ENCODE peak calls at places on chromosomes 1 and 21, in six cellular contexts. One of them, this sample, is unnamed.

GRCh38 chr21:21029159-21029558 is 30.9 kb downstream of the NCAM2 start:
- DNase-seq in transverse colon: no peak
- DNase-seq in GM12892: no peak
- DNase-seq in stomach: no peak
- DNase-seq in prostate gland: no peak
- DNase-seq in Panc1: no peak
- DNase-seq in this sample: no peak

GRCh38 chr21:34034369-34035014 is 38.9 kb upstream of the MRPS6 start:
- DNase-seq in transverse colon: no peak
- DNase-seq in GM12892: no peak
- DNase-seq in stomach: no peak
- DNase-seq in prostate gland: no peak
- DNase-seq in Panc1: no peak
- DNase-seq in this sample: no peak

GRCh38 chr1:21921100-21921875 is 15.8 kb downstream of the HSPG2 start:
- DNase-seq in transverse colon: no peak
- DNase-seq in GM12892: no peak
- DNase-seq in stomach: peak; percentile 49
- DNase-seq in prostate gland: no peak
- DNase-seq in Panc1: no peak
- DNase-seq in this sample: no peak

GRCh38 chr1:84841971-84842370 is 51.0 kb downstream of the LPAR3 start:
- DNase-seq in transverse colon: no peak
- DNase-seq in GM12892: no peak
- DNase-seq in stomach: no peak
- DNase-seq in prostate gland: no peak
- DNase-seq in Panc1: no peak
- DNase-seq in this sample: no peak

GRCh38 chr1:92843046-92843423 is 11.2 kb downstream of the RPL5 start:
- DNase-seq in transverse colon: no peak
- DNase-seq in GM12892: no peak
- DNase-seq in stomach: no peak
- DNase-seq in prostate gland: no peak
- DNase-seq in Panc1: no peak
- DNase-seq in this sample: no peak

GRCh38 chr21:36325373-36326010 is 5.5 kb downstream of the MORC3 start:
- DNase-seq in transverse colon: no peak
- DNase-seq in GM12892: no peak
- DNase-seq in stomach: no peak
- DNase-seq in prostate gland: no peak
- DNase-seq in Panc1: no peak
- DNase-seq in this sample: no peak

GRCh38 chr1:88375977-88376376 is 308.1 kb upstream of the PKN2 start:
- DNase-seq in transverse colon: no peak
- DNase-seq in GM12892: no peak
- DNase-seq in stomach: no peak
- DNase-seq in prostate gland: no peak
- DNase-seq in Panc1: no peak
- DNase-seq in this sample: no peak

GRCh38 chr1:153768316-153769126 is 6.7 kb upstream of the SLC27A3 start:
- DNase-seq in transverse colon: peak; percentile 47
- DNase-seq in GM12892: no peak
- DNase-seq in stomach: peak; percentile 83
- DNase-seq in prostate gland: no peak
- DNase-seq in Panc1: no peak
- DNase-seq in this sample: no peak

GRCh38 chr1:240935921-240936320 is 324.0 kb upstream of the GREM2 start:
- DNase-seq in transverse colon: no peak
- DNase-seq in GM12892: no peak
- DNase-seq in stomach: no peak
- DNase-seq in prostate gland: no peak
- DNase-seq in Panc1: no peak
- DNase-seq in this sample: no peak

GRCh38 chr1:211879475-211879874 is 48.9 kb upstream of the LPGAT1 start:
- DNase-seq in transverse colon: no peak
- DNase-seq in GM12892: no peak
- DNase-seq in stomach: no peak
- DNase-seq in prostate gland: no peak
- DNase-seq in Panc1: no peak
- DNase-seq in this sample: no peak

GRCh38 chr1:173266845-173267244 is 59.7 kb upstream of the TNFSF4 start:
- DNase-seq in transverse colon: no peak
- DNase-seq in GM12892: no peak
- DNase-seq in stomach: no peak
- DNase-seq in prostate gland: no peak
- DNase-seq in Panc1: no peak
- DNase-seq in this sample: no peak

GRCh38 chr1:243402868-243403267 is 147.0 kb downstream of the SDCCAG8 start:
- DNase-seq in transverse colon: no peak
- DNase-seq in GM12892: no peak
- DNase-seq in stomach: no peak
- DNase-seq in prostate gland: no peak
- DNase-seq in Panc1: no peak
- DNase-seq in this sample: no peak

GRCh38 chr21:45874716-45875415 is 106.7 kb upstream of the COL6A1 start:
- DNase-seq in transverse colon: peak; percentile 57
- DNase-seq in GM12892: no peak
- DNase-seq in stomach: peak; percentile 50
- DNase-seq in prostate gland: no peak
- DNase-seq in Panc1: no peak
- DNase-seq in this sample: no peak

GRCh38 chr1:248593226-248593625 is 4.3 kb downstream of the OR2T10 start:
- DNase-seq in transverse colon: no peak
- DNase-seq in GM12892: no peak
- DNase-seq in stomach: no peak
- DNase-seq in prostate gland: no peak
- DNase-seq in Panc1: no peak
- DNase-seq in this sample: no peak

GRCh38 chr1:42773420-42773819 is 6.4 kb downstream of the C1orf50 start:
- DNase-seq in transverse colon: no peak
- DNase-seq in GM12892: no peak
- DNase-seq in stomach: no peak
- DNase-seq in prostate gland: no peak
- DNase-seq in Panc1: no peak
- DNase-seq in this sample: no peak

GRCh38 chr1:212607924-212608208 is 695 bp upstream of the ATF3 start:
- DNase-seq in transverse colon: no peak
- DNase-seq in GM12892: peak; percentile 32
- DNase-seq in stomach: no peak
- DNase-seq in prostate gland: no peak
- DNase-seq in Panc1: no peak
- DNase-seq in this sample: no peak

GRCh38 chr1:228867093-228867950 is 132.0 kb downstream of the RHOU start:
- DNase-seq in transverse colon: no peak
- DNase-seq in GM12892: no peak
- DNase-seq in stomach: peak; percentile 58
- DNase-seq in prostate gland: no peak
- DNase-seq in Panc1: no peak
- DNase-seq in this sample: no peak

GRCh38 chr1:95048332-95048731 is 24.4 kb downstream of the ALG14 start:
- DNase-seq in transverse colon: peak; percentile 21
- DNase-seq in GM12892: no peak
- DNase-seq in stomach: no peak
- DNase-seq in prostate gland: no peak
- DNase-seq in Panc1: no peak
- DNase-seq in this sample: no peak

GRCh38 chr21:44520326-44521300 is 19.4 kb downstream of the KRTAP10-1 start:
- DNase-seq in transverse colon: no peak
- DNase-seq in GM12892: no peak
- DNase-seq in stomach: no peak
- DNase-seq in prostate gland: no peak
- DNase-seq in Panc1: no peak
- DNase-seq in this sample: no peak
- TF ChIP-seq POLR2AphosphoS5 in transverse colon: no peak
- TF ChIP-seq POLR2AphosphoS5 in GM12892: no peak
- TF ChIP-seq POLR2AphosphoS5 in stomach: no peak
- TF ChIP-seq POLR2AphosphoS5 in prostate gland: no peak
- TF ChIP-seq POLR2AphosphoS5 in Panc1: no peak
- TF ChIP-seq POLR2AphosphoS5 in this sample: no peak

GRCh38 chr21:16420086-16420724 is 690.4 kb downstream of the USP25 start:
- DNase-seq in transverse colon: no peak
- DNase-seq in GM12892: no peak
- DNase-seq in stomach: peak; percentile 42
- DNase-seq in prostate gland: peak; percentile 67
- DNase-seq in Panc1: no peak
- DNase-seq in this sample: no peak
- TF ChIP-seq POLR2AphosphoS5 in transverse colon: no peak
- TF ChIP-seq POLR2AphosphoS5 in GM12892: no peak
- TF ChIP-seq POLR2AphosphoS5 in stomach: no peak
- TF ChIP-seq POLR2AphosphoS5 in prostate gland: peak; percentile 70
- TF ChIP-seq POLR2AphosphoS5 in Panc1: no peak
- TF ChIP-seq POLR2AphosphoS5 in this sample: no peak

DNA sequence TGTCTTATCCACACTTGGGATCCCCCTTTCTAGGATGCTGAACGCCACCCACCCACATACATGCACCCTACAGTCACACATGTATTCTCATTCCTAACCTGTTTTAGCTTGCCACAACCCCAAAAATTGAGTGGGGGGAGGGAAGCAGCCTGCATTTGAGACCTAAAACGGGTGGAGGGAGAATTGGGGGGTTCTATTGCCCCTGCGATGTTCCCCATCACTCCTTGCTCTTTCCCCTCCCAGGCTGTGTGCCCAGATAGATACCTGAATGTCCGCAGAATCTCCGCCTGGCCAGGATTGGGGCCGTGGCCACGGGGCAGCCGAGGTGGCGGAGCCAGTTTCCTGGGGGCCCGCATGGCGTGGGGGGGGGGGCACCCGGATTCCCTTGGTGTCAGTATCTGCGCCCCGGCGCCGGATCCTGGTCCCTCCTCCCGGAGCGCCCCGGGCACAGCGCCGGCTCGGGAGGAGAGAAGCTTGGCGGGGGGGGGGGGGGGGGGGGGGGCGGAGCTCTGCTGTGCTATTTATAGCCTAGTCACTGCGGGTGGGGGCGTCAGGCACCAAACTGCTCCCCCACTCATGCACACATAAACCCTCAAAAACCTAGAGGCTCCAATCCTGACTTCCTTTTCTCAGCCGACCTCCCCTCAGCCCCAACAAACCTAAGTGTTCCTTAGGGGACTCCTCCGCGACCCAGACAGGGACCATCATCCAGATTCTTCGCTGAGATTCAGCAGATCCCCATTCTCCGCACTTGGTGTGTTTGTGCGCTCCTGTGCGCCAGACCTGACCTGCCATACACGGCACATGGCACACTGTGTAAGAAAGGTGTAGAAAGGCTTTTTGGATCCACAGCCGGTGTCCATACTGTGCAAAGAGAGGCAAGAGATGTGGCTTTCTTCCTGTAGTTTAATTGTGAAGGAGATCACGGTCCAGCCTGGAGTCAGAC is 1.9 kb downstream of the ANKRD34A start:
- DNase-seq in transverse colon: peak; percentile 38
- DNase-seq in GM12892: no peak
- DNase-seq in stomach: no peak
- DNase-seq in prostate gland: peak; percentile 57
- DNase-seq in Panc1: no peak
- DNase-seq in this sample: no peak
- TF ChIP-seq POLR2AphosphoS5 in transverse colon: no peak
- TF ChIP-seq POLR2AphosphoS5 in GM12892: no peak
- TF ChIP-seq POLR2AphosphoS5 in stomach: no peak
- TF ChIP-seq POLR2AphosphoS5 in prostate gland: no peak
- TF ChIP-seq POLR2AphosphoS5 in Panc1: no peak
- TF ChIP-seq POLR2AphosphoS5 in this sample: no peak

GRCh38 chr1:62285440-62285839 is 33.8 kb downstream of the KANK4 start:
- DNase-seq in transverse colon: no peak
- DNase-seq in GM12892: no peak
- DNase-seq in stomach: no peak
- DNase-seq in prostate gland: no peak
- DNase-seq in Panc1: no peak
- DNase-seq in this sample: no peak

GRCh38 chr1:62288224-62288623 is 31.0 kb downstream of the KANK4 start:
- DNase-seq in transverse colon: no peak
- DNase-seq in GM12892: no peak
- DNase-seq in stomach: no peak
- DNase-seq in prostate gland: no peak
- DNase-seq in Panc1: no peak
- DNase-seq in this sample: no peak

GRCh38 chr1:62286778-62287224 is 32.4 kb downstream of the KANK4 start:
- DNase-seq in transverse colon: peak; percentile 37
- DNase-seq in GM12892: no peak
- DNase-seq in stomach: no peak
- DNase-seq in prostate gland: peak; percentile 16
- DNase-seq in Panc1: no peak
- DNase-seq in this sample: no peak

GRCh38 chr1:62288669-62289068 is 30.6 kb downstream of the KANK4 start:
- DNase-seq in transverse colon: no peak
- DNase-seq in GM12892: no peak
- DNase-seq in stomach: no peak
- DNase-seq in prostate gland: no peak
- DNase-seq in Panc1: no peak
- DNase-seq in this sample: no peak

DNA sequence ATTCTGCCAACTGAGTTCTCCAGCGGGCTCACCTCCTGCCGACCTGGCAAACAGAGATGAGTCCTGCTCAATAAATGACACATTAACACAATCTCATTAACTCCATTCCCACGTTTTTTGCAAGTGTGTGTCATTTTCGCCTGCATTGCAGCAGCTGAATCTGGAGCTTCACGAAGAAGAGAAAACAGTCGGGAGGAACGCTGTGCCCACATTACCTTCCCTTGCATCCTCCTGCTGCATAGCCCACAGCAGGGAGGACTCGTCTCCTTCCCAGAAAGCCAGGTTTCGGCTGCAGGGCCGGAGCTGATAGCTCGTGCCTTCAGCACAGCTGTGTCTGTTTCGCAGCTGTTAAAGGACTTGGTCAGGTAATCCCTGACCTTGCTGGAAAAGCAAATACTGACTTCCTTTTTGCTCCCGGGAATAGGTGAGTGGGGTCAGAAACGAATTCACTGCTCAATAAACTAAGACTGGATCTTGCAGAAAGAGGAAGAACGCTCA is 33.2 kb downstream of the KANK4 start:
- DNase-seq in transverse colon: no peak
- DNase-seq in GM12892: no peak
- DNase-seq in stomach: peak; percentile 30
- DNase-seq in prostate gland: no peak
- DNase-seq in Panc1: no peak
- DNase-seq in this sample: no peak
- TF ChIP-seq POLR2AphosphoS5 in transverse colon: no peak
- TF ChIP-seq POLR2AphosphoS5 in GM12892: no peak
- TF ChIP-seq POLR2AphosphoS5 in stomach: no peak
- TF ChIP-seq POLR2AphosphoS5 in prostate gland: no peak
- TF ChIP-seq POLR2AphosphoS5 in Panc1: no peak
- TF ChIP-seq POLR2AphosphoS5 in this sample: no peak

GRCh38 chr1:37362990-37363389 is 111.4 kb upstream of the ZC3H12A start:
- DNase-seq in transverse colon: no peak
- DNase-seq in GM12892: no peak
- DNase-seq in stomach: no peak
- DNase-seq in prostate gland: no peak
- DNase-seq in Panc1: no peak
- DNase-seq in this sample: no peak
- TF ChIP-seq POLR2AphosphoS5 in transverse colon: no peak
- TF ChIP-seq POLR2AphosphoS5 in GM12892: no peak
- TF ChIP-seq POLR2AphosphoS5 in stomach: no peak
- TF ChIP-seq POLR2AphosphoS5 in prostate gland: no peak
- TF ChIP-seq POLR2AphosphoS5 in Panc1: no peak
- TF ChIP-seq POLR2AphosphoS5 in this sample: no peak